ENCODE peak calls at places on chromosomes 5 and 9, in eight cellular contexts. Y, U, K, S, L, D, M and O are unnamed samples.

GRCh38 chr9:107039546-107039945 is 176.6 kb downstream of the ZNF462 start:
- DNase-seq in Y (peak; percentile 83), U (no peak), K (no peak), S (no peak), L (no peak), D (no peak), M (no peak), O (peak; percentile 54)

GRCh38 chr5:128329542-128329941 is 208.5 kb downstream of the FBN2 start:
- DNase-seq in Y (no peak), U (no peak), K (no peak), S (no peak), L (no peak), D (no peak), M (no peak), O (no peak)

GRCh38 chr9:438066-438465 is 223.4 kb downstream of the DOCK8 start:
- DNase-seq in Y (no peak), U (no peak), K (no peak), S (no peak), L (no peak), D (no peak), M (no peak), O (no peak)

GRCh38 chr9:89969156-89969566 is 364.3 kb downstream of the GADD45G start:
- DNase-seq in Y (no peak), U (peak; percentile 45), K (no peak), S (no peak), L (no peak), D (no peak), M (no peak), O (no peak)

GRCh38 chr5:73486119-73486899 is 11.9 kb upstream of the BTF3 start:
- DNase-seq in Y (no peak), U (no peak), K (no peak), S (no peak), L (no peak), D (no peak), M (peak; percentile 64), O (no peak)

GRCh38 chr5:123705741-123706140 is 193.8 kb downstream of the CSNK1G3 start:
- DNase-seq in Y (no peak), U (no peak), K (no peak), S (no peak), L (no peak), D (no peak), M (no peak), O (no peak)

GRCh38 chr5:134082264-134082992 is 32.1 kb upstream of the TCF7 start:
- DNase-seq in Y (no peak), U (no peak), K (no peak), S (no peak), L (no peak), D (no peak), M (no peak), O (no peak)

GRCh38 chr9:90024823-90025222 is 420.0 kb downstream of the GADD45G start:
- DNase-seq in Y (no peak), U (no peak), K (no peak), S (no peak), L (no peak), D (no peak), M (no peak), O (no peak)

GRCh38 chr5:1638658-1639400 is 115.1 kb upstream of the LPCAT1 start:
- DNase-seq in Y (no peak), U (no peak), K (no peak), S (peak; percentile 32), L (no peak), D (peak; percentile 52), M (no peak), O (no peak)

GRCh38 chr9:31142456-31142855 is 1242.0 kb upstream of the ACO1 start:
- DNase-seq in Y (no peak), U (no peak), K (no peak), S (no peak), L (no peak), D (no peak), M (no peak), O (no peak)

GRCh38 chr5:134572811-134573210 is 47.3 kb downstream of the JADE2 start:
- DNase-seq in Y (no peak), U (no peak), K (no peak), S (no peak), L (no peak), D (no peak), M (no peak), O (no peak)

GRCh38 chr5:78640622-78641021 is 8.0 kb downstream of the LHFPL2 start:
- DNase-seq in Y (no peak), U (no peak), K (no peak), S (no peak), L (no peak), D (no peak), M (no peak), O (no peak)

GRCh38 chr9:20500101-20500500 is 122.2 kb downstream of the MLLT3 start:
- DNase-seq in Y (no peak), U (no peak), K (no peak), S (no peak), L (no peak), D (no peak), M (no peak), O (no peak)

GRCh38 chr5:39757121-39757520 is 332.3 kb upstream of the DAB2 start:
- DNase-seq in Y (no peak), U (no peak), K (no peak), S (no peak), L (no peak), D (no peak), M (no peak), O (no peak)
- TF ChIP-seq CTCF in Y (no peak), U (no peak), K (no peak), S (no peak), L (no peak), D (no peak), M (no peak), O (no peak)

GRCh38 chr9:136846376-136847064 is 2.7 kb upstream of the PHPT1 start:
- DNase-seq in Y (no peak), U (no peak), K (no peak), S (no peak), L (no peak), D (no peak), M (no peak), O (no peak)

GRCh38 chr9:136847827-136848392 is 1.3 kb upstream of the PHPT1 start:
- DNase-seq in Y (no peak), U (peak; percentile 89), K (no peak), S (peak; percentile 95), L (peak; percentile 91), D (peak; percentile 95), M (peak; percentile 86), O (no peak)

GRCh38 chr9:136845465-136846261 is 3.4 kb downstream of the AJM1 start:
- DNase-seq in Y (no peak), U (no peak), K (no peak), S (no peak), L (no peak), D (no peak), M (no peak), O (no peak)

GRCh38 chr9:136847065-136847826 is 2.0 kb upstream of the PHPT1 start:
- DNase-seq in Y (no peak), U (peak; percentile 79), K (no peak), S (peak; percentile 75), L (peak; percentile 30), D (peak; percentile 87), M (peak; percentile 92), O (no peak)

GRCh38 chr9:136844766-136845464 is 2.6 kb downstream of the AJM1 start:
- DNase-seq in Y (no peak), U (no peak), K (no peak), S (no peak), L (no peak), D (no peak), M (peak; percentile 47), O (no peak)
- TF ChIP-seq CTCF in Y (no peak), U (no peak), K (no peak), S (no peak), L (no peak), D (no peak), M (no peak), O (no peak)

DNA sequence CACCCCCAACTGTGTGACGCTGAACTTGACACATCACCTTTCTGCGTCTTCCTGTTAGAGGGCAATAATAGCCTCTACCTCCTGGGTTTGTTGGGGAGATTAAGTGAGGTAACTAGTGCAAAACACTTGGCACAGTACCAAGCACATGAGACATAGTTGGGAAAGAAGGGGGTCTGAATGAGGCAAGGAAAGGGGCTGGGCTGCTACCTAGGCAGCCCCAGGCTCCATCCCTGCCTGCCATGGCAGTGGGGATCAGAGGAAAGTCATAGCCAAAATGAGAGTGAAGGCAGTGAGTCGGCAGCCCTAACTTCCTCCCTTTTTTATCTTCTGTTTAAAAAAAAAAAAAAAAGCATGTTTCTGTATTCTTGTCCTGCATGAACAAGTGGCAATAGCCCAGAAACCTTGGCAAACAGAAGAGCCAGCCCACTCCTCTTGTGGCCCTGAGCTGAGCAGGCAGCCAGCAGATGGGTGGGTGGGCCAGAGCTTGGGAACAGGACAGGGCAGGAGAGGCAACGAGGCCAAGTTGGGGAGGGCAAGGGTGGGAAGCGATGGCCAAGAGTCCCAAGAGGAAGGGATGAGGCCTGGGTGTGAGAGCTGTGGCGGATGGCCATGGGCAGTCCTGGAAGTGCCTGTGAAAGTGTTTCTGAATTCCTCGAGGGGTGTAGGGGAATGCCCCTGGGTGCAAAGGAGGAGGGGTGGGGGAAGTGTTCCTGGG is 11.4 kb downstream of the CAMK2A start:
- DNase-seq in Y (no peak), U (no peak), K (no peak), S (no peak), L (no peak), D (no peak), M (no peak), O (no peak)
- TF ChIP-seq CTCF in Y (no peak), U (no peak), K (no peak), S (no peak), L (no peak), D (no peak), M (no peak), O (no peak)

GRCh38 chr5:129359450-129359849 is 100.6 kb upstream of the ADAMTS19 start:
- DNase-seq in Y (no peak), U (no peak), K (no peak), S (no peak), L (no peak), D (no peak), M (no peak), O (no peak)

GRCh38 chr5:129358069-129358468 is 102.0 kb upstream of the ADAMTS19 start:
- DNase-seq in Y (no peak), U (no peak), K (no peak), S (no peak), L (no peak), D (no peak), M (peak; percentile 33), O (no peak)

GRCh38 chr5:129356846-129357245 is 103.3 kb upstream of the ADAMTS19 start:
- DNase-seq in Y (no peak), U (no peak), K (no peak), S (no peak), L (no peak), D (no peak), M (no peak), O (no peak)

GRCh38 chr5:129363991-129364390 is 96.1 kb upstream of the ADAMTS19 start:
- DNase-seq in Y (no peak), U (no peak), K (no peak), S (no peak), L (no peak), D (no peak), M (no peak), O (no peak)

DNA sequence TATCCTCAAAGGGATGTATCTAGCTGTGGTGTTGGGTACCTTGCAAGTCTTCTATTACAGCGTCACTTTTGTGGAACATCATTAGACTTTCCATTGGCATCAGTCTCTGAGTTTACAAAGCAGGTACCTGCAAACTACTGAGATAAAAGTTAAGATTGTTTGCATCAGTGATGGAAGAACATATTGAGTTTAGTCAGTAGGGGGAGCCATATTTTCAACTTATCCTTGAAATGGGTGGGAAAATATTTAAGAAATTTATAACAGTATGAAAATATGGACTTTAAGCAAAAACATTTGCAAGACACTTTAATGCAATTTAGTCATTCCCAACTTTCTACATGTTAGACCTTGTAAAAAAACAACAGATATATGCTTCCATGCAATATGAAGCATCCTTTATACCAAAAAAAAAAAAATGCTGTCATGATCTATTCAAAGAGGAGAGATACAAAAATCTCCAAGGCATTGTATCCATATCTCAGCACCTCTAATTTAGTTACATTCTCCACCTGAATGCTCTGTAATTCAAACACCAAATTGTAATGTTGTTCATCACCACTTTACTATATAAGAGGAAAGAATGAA is 98.6 kb upstream of the ADAMTS19 start:
- DNase-seq in Y (no peak), U (no peak), K (peak; percentile 1), S (no peak), L (peak; percentile 9), D (no peak), M (peak; percentile 72), O (no peak)
- TF ChIP-seq CTCF in Y (peak; percentile 56), U (no peak), K (peak; percentile 30), S (no peak), L (peak; percentile 28), D (peak; percentile 14), M (peak; percentile 84), O (peak; percentile 37)